ENCODE peak calls at places on chromosomes 3 and 15, in five cellular contexts. U is H1, D is trophoblast cell, J is neuronal stem cell, S is H9. W is an unnamed sample. For H3K79me1, the result is how much of the 10 kb centered on the place peaks cover.

GRCh38 chr3:24640330-24640877 is 145.8 kb upstream of the THRB start:
- DNase-seq in U (no peak), D (no peak), J (no peak), S (no peak), W (peak)

GRCh38 chr15:82662641-82663040 is 15.5 kb upstream of the CPEB1 start:
- DNase-seq in U (no peak), D (no peak), J (no peak), S (no peak), W (no peak)

GRCh38 chr3:80000022-80000421 is 232.2 kb upstream of the ROBO1 start:
- DNase-seq in U (no peak), D (no peak), J (no peak), S (no peak), W (no peak)

GRCh38 chr15:70054366-70054765 is 43.4 kb downstream of the TLE3 start:
- DNase-seq in U (no peak), D (no peak), J (no peak), S (no peak), W (no peak)

GRCh38 chr15:89514596-89515406 is 18.4 kb upstream of the RHCG start:
- DNase-seq in U (no peak), D (no peak), J (no peak), S (no peak), W (no peak)

GRCh38 chr15:40693904-40694705 is 869 bp upstream of the RAD51 start:
- DNase-seq in U (no peak), D (no peak), J (no peak), S (no peak), W (no peak)

GRCh38 chr15:73240864-73241499 is 127.8 kb downstream of the HCN4 start:
- DNase-seq in U (peak), D (peak), J (peak), S (peak), W (peak)

GRCh38 chr3:150410311-150411105 is 2.4 kb downstream of the TSC22D2 start:
- DNase-seq in U (no peak), D (no peak), J (no peak), S (peak), W (peak)

GRCh38 chr3:165210132-165210531 is 13.9 kb upstream of the SLITRK3 start:
- DNase-seq in U (no peak), D (no peak), J (no peak), S (no peak), W (peak)

GRCh38 chr3:106431698-106432097 is 562.9 kb upstream of the CBLB start:
- DNase-seq in U (no peak), D (no peak), J (no peak), S (no peak), W (no peak)

GRCh38 chr15:65337436-65338070 is 33.1 kb downstream of the RNU5B-1 start:
- DNase-seq in U (no peak), D (no peak), J (no peak), S (no peak), W (no peak)

GRCh38 chr15:101003706-101004105 is 84.5 kb downstream of the LRRK1 start:
- DNase-seq in U (peak), D (no peak), J (no peak), S (peak), W (no peak)

GRCh38 chr15:34436956-34437442 is 609 bp downstream of the GOLGA8A start:
- DNase-seq in U (no peak), D (peak), J (peak), S (peak), W (peak)

GRCh38 chr3:58271901-58272501 is 34.0 kb upstream of the RPP14 start:
- DNase-seq in U (no peak), D (peak), J (no peak), S (no peak), W (peak)

GRCh38 chr15:58839485-58839884 is 68.4 kb downstream of the MINDY2 start:
- DNase-seq in U (no peak), D (no peak), J (no peak), S (no peak), W (no peak)

GRCh38 chr3:192188218-192188835 is 539.0 kb downstream of the FGF12 start:
- DNase-seq in U (peak), D (peak), J (peak), S (peak), W (peak)

GRCh38 chr3:99013794-99014315 is 112.4 kb upstream of the DCBLD2 start:
- DNase-seq in U (no peak), D (peak), J (no peak), S (no peak), W (peak)

GRCh38 chr15:99385865-99386264 is 134.6 kb downstream of the LRRC28 start:
- DNase-seq in U (no peak), D (no peak), J (no peak), S (no peak), W (peak)

GRCh38 chr3:19799887-19800286 is 134.1 kb downstream of the EFHB start:
- DNase-seq in U (no peak), D (no peak), J (no peak), S (no peak), W (no peak)

GRCh38 chr15:29693225-29693624 is 129.0 kb downstream of the TJP1 start:
- DNase-seq in U (no peak), D (no peak), J (no peak), S (no peak), W (no peak)

GRCh38 chr3:111547645-111548044 is 5.6 kb downstream of the CD96 start:
- DNase-seq in U (no peak), D (no peak), J (no peak), S (no peak), W (no peak)

GRCh38 chr3:138051946-138052802 is 42.2 kb downstream of the CLDN18 start:
- DNase-seq in U (no peak), D (peak), J (peak), S (peak), W (peak)

GRCh38 chr3:111244760-111245159 is 173.1 kb downstream of the NECTIN3 start:
- DNase-seq in U (no peak), D (no peak), J (no peak), S (no peak), W (no peak)

GRCh38 chr15:61621146-61621545 is 392.0 kb upstream of the RORA start:
- DNase-seq in U (peak), D (peak), J (peak), S (peak), W (no peak)

GRCh38 chr3:100665230-100665629 is 44.1 kb upstream of the TFG start:
- DNase-seq in U (no peak), D (no peak), J (no peak), S (no peak), W (no peak)

GRCh38 chr3:13702226-13702820 is 153.4 kb downstream of the FBLN2 start:
- DNase-seq in U (no peak), D (no peak), J (no peak), S (no peak), W (no peak)

GRCh38 chr3:156551746-156552145 is 3.2 kb downstream of the SSR3 start:
- DNase-seq in U (no peak), D (no peak), J (no peak), S (no peak), W (peak)

GRCh38 chr3:46701211-46701939 is at the start of gene TMIE:
- DNase-seq in U (no peak), D (no peak), J (no peak), S (no peak), W (no peak)

GRCh38 chr15:91203619-91204018 is 103.6 kb downstream of the SV2B start:
- DNase-seq in U (no peak), D (no peak), J (no peak), S (no peak), W (no peak)

GRCh38 chr3:23435904-23436303 is 232.8 kb downstream of the UBE2E2 start:
- DNase-seq in U (no peak), D (no peak), J (no peak), S (no peak), W (no peak)

GRCh38 chr3:139588450-139588849 is 48.9 kb upstream of the RBP1 start:
- DNase-seq in U (peak), D (no peak), J (peak), S (peak), W (no peak)

GRCh38 chr3:76083992-76084391 is 298.6 kb upstream of the ZNF717 start:
- DNase-seq in U (no peak), D (no peak), J (no peak), S (no peak), W (peak)

GRCh38 chr3:45896956-45897355 is 10.6 kb downstream of the CCR9 start:
- DNase-seq in U (no peak), D (no peak), J (no peak), S (no peak), W (peak)

GRCh38 chr3:48811524-48811923 is 36.1 kb downstream of the PRKAR2A start:
- DNase-seq in U (no peak), D (no peak), J (no peak), S (no peak), W (no peak)

GRCh38 chr15:33161209-33161608 is 33.3 kb downstream of the FMN1 start:
- DNase-seq in U (no peak), D (no peak), J (no peak), S (no peak), W (no peak)

GRCh38 chr3:40055361-40055760 is 246.0 kb downstream of the MYRIP start:
- DNase-seq in U (no peak), D (no peak), J (no peak), S (no peak), W (no peak)

DNA sequence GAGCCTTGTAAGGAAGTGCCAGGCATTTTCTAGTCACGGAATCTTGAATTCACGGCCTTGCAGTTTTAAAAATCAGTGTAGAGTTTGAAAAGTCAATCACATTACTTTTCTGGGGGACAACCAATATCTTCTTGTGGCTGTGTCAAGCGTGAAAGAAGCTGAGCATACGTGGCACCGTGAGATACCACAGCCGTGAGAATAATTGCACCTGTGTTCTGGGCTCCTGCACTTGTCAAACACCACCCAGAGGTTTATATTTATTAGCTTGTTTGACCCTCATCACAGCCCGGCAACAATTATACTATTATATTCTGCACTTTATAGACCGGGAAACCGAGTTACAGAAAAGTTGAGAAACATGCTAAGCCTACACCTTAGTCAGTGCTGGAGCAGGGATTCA is 45.2 kb downstream of the ARRDC4 start:
- DNase-seq in U (no peak), D (no peak), J (no peak), S (no peak), W (no peak)
- H2BK12ac ChIP-seq in U (no peak), D (no peak), J (no peak), S (no peak), W (no peak)

DNA sequence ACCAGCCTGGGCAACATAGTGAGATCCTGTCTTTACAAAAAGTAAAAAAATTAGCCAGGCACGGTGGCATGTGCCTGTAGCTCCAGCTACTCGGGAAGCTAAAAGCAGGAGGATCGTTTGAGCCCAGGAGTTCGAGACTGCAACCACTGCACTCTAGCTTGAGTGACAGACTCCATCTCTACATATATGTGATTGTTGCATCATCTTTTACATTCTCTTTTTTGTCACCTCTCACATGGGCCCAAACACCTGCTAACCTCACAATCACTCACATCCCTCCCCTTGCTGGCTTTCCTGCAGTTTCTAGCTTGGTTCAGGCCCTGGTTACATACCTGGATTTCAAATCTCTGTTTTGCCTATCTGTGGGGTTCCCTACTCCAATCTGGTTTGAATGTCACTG is 19.4 kb downstream of the MYLK start:
- DNase-seq in U (no peak), D (no peak), J (no peak), S (no peak), W (no peak)
- H3K79me1 ChIP-seq in U (under half), D (under half), J (under half), S (under half), W (under half)

GRCh38 chr15:74384566-74385441 is 17.4 kb upstream of the CYP11A1 start:
- DNase-seq in U (no peak), D (peak), J (no peak), S (no peak), W (no peak)
- H3K4me2 ChIP-seq in U (no peak), D (no peak), J (no peak), S (no peak), W (no peak)

DNA sequence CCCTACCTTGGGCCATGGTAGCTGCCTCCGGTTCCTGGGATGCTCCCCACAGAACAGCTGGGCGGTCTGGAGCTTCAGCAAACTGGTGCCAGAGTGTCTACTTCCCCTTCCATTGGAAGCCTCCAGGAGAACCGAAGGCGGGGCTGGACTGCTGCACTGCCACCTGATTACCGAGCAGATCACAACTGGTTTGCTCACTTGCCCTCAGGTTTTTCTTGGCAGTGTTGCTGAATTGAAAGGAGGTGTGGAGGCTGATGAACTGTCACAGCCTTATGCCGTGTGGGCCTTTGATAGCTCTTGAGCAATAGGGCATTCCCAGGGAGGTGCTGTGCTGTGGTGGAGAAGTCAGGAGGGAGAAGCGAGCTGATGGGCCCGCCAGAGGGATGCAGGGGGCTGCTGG is at the start of gene TGM5:
- DNase-seq in U (no peak), D (no peak), J (no peak), S (no peak), W (no peak)
- H2BK12ac ChIP-seq in U (no peak), D (no peak), J (no peak), S (peak), W (no peak)

W was measured in mesenchymal stem cell.